ENCODE peak calls at places on chromosomes 3 and 15, in five cellular contexts. E, S, M, A and Q are unnamed samples.
A peak's percentile ranks its signal among the peaks of the same experiment; 100 is the strongest.

GRCh38 chr3:63556401-63556800 is 96.1 kb upstream of the SNTN start:
- DNase-seq in E (no peak), S (no peak), M (no peak), A (no peak), Q (no peak)

GRCh38 chr3:23713641-23714040 is 92.1 kb upstream of the UBE2E1 start:
- DNase-seq in E (no peak), S (no peak), M (no peak), A (no peak), Q (peak; percentile 28)

GRCh38 chr3:13461169-13462124 is 18.7 kb upstream of the HDAC11 start:
- DNase-seq in E (peak; percentile 73), S (peak; percentile 74), M (peak; percentile 12), A (peak; percentile 59), Q (peak; percentile 38)

GRCh38 chr3:4292301-4292700 is 10.9 kb upstream of the SETMAR start:
- DNase-seq in E (no peak), S (no peak), M (no peak), A (no peak), Q (no peak)

GRCh38 chr3:38003371-38003816 is 12.8 kb downstream of the VILL start:
- DNase-seq in E (peak; percentile 72), S (peak; percentile 36), M (no peak), A (peak; percentile 64), Q (peak; percentile 70)

GRCh38 chr3:167731393-167731792 is 3.3 kb downstream of the PDCD10 start:
- DNase-seq in E (no peak), S (no peak), M (no peak), A (no peak), Q (no peak)

GRCh38 chr3:114454592-114455251 is 160.9 kb downstream of the TIGIT start:
- DNase-seq in E (no peak), S (no peak), M (peak; percentile 67), A (peak; percentile 43), Q (no peak)

GRCh38 chr15:62068071-62068786 is 1.5 kb downstream of the C2CD4A start:
- DNase-seq in E (peak; percentile 41), S (no peak), M (no peak), A (peak; percentile 46), Q (peak; percentile 63)

GRCh38 chr3:127735767-127736693 is 63.3 kb downstream of the ABTB1 start:
- DNase-seq in E (peak; percentile 60), S (no peak), M (peak; percentile 37), A (peak; percentile 48), Q (peak; percentile 77)

GRCh38 chr3:113912551-113913246 is 35.1 kb upstream of the ZDHHC23 start:
- DNase-seq in E (peak; percentile 56), S (no peak), M (peak; percentile 59), A (peak; percentile 55), Q (peak; percentile 43)

GRCh38 chr3:52623234-52623792 is 62.4 kb downstream of the PBRM1 start:
- DNase-seq in E (no peak), S (no peak), M (no peak), A (no peak), Q (no peak)

GRCh38 chr15:100301905-100302431 is 39.8 kb downstream of the ADAMTS17 start:
- DNase-seq in E (no peak), S (no peak), M (no peak), A (no peak), Q (no peak)

GRCh38 chr15:45148076-45149059 is 18.6 kb downstream of the DUOX1 start:
- DNase-seq in E (no peak), S (no peak), M (no peak), A (no peak), Q (no peak)

GRCh38 chr15:77497108-77497737 is 76.5 kb downstream of the HMG20A start:
- DNase-seq in E (no peak), S (no peak), M (peak; percentile 72), A (peak; percentile 52), Q (peak; percentile 56)

GRCh38 chr3:64685331-64685799 is 2.4 kb downstream of the ADAMTS9 start:
- DNase-seq in E (no peak), S (no peak), M (no peak), A (peak; percentile 78), Q (peak; percentile 37)